ENCODE peak calls at places on chromosomes 2 and 18, in nine cellular contexts. K is mucosa of descending colon; B is tibial artery; P is ELF-1; T is OCI-LY7; N is T-helper 1 cell; J is HCT116; D is central memory CD8-positive, alpha-beta T cell; R is NCI-H524. H is an unnamed sample.

GRCh38 chr2:197097578-197098366 is 171.3 kb upstream of the PGAP1 start:
- DNase-seq in P (peak; percentile 25), D (no peak), B (peak; percentile 69), N (no peak), J (no peak), T (no peak), R (no peak), K (no peak), H (no peak)

GRCh38 chr18:74173434-74173750 is 25.1 kb downstream of the TIMM21 start:
- DNase-seq in R (no peak), J (no peak), T (no peak), P (no peak), D (no peak), K (no peak), N (no peak), B (no peak), H (no peak)

GRCh38 chr2:10303174-10303633 is 500 bp downstream of the HPCAL1 start:
- DNase-seq in B (no peak), T (no peak), R (no peak), D (no peak), P (no peak), N (peak; percentile 8), K (peak; percentile 51), J (no peak), H (no peak)

GRCh38 chr18:74652392-74652988 is 54.8 kb downstream of the ZNF407 start:
- DNase-seq in D (no peak), B (no peak), N (no peak), J (peak; percentile 27), K (peak; percentile 18), P (no peak), R (no peak), T (peak; percentile 43), H (peak; percentile 62)

GRCh38 chr2:222774941-222775340 is 85.9 kb upstream of the ACSL3 start:
- DNase-seq in J (no peak), B (no peak), R (no peak), K (no peak), D (no peak), P (peak; percentile 84), N (no peak), T (no peak), H (peak; percentile 23)

GRCh38 chr18:73244411-73244810 is 376.6 kb upstream of the NETO1 start:
- DNase-seq in R (no peak), K (no peak), J (no peak), P (no peak), B (no peak), D (no peak), T (no peak), N (no peak), H (no peak)

GRCh38 chr2:224612581-224612980 is 27.4 kb upstream of the CUL3 start:
- DNase-seq in J (no peak), D (no peak), K (no peak), T (no peak), R (no peak), N (no peak), B (no peak), P (no peak), H (no peak)

GRCh38 chr2:209772316-209772715 is 684 bp downstream of the UNC80 start:
- DNase-seq in D (no peak), N (no peak), P (no peak), R (peak; percentile 55), J (no peak), K (no peak), T (no peak), B (no peak), H (peak; percentile 48)

GRCh38 chr18:9495465-9495864 is 20.2 kb downstream of the RALBP1 start:
- DNase-seq in K (no peak), T (no peak), J (no peak), P (peak; percentile 21), D (no peak), B (no peak), N (no peak), R (no peak), H (peak; percentile 22)

GRCh38 chr18:77749189-77749588 is 499.5 kb downstream of the GALR1 start:
- DNase-seq in T (no peak), B (no peak), P (peak; percentile 43), N (no peak), D (no peak), R (no peak), K (no peak), J (no peak), H (peak; percentile 47)

GRCh38 chr2:161190030-161190429 is 29.8 kb downstream of the TANK start:
- DNase-seq in J (no peak), D (no peak), T (no peak), N (no peak), P (no peak), R (no peak), K (no peak), B (no peak), H (no peak)

GRCh38 chr2:123993728-123994323 is 31.3 kb upstream of the CNTNAP5 start:
- DNase-seq in N (peak; percentile 0), P (peak; percentile 34), B (no peak), J (no peak), T (peak; percentile 29), K (peak; percentile 37), D (no peak), R (peak; percentile 16), H (peak; percentile 63)

GRCh38 chr2:229178706-229179105 is 92.4 kb downstream of the PID1 start:
- DNase-seq in D (no peak), R (no peak), T (no peak), K (no peak), B (no peak), P (no peak), J (no peak), N (no peak), H (no peak)

GRCh38 chr2:160492401-160493226 is 993 bp downstream of the RBMS1 start:
- DNase-seq in D (peak; percentile 25), J (peak; percentile 13), N (peak; percentile 45), K (peak; percentile 55), T (no peak), P (peak; percentile 96), R (peak; percentile 68), B (peak; percentile 87), H (peak; percentile 95)

GRCh38 chr2:95314598-95314963 is 17.4 kb downstream of the KCNIP3 start:
- DNase-seq in B (no peak), D (no peak), N (no peak), J (no peak), K (no peak), T (no peak), P (no peak), R (no peak), H (no peak)

GRCh38 chr2:38077431-38077769 is 1.4 kb upstream of the CYP1B1 start:
- DNase-seq in D (no peak), P (no peak), R (no peak), B (no peak), J (no peak), K (no peak), N (no peak), T (no peak), H (no peak)

GRCh38 chr2:30511122-30512083 is 64.4 kb downstream of the LCLAT1 start:
- DNase-seq in T (no peak), K (peak; percentile 40), N (no peak), B (peak; percentile 74), J (peak; percentile 57), R (peak; percentile 36), P (peak; percentile 71), D (no peak), H (peak; percentile 74)

GRCh38 chr2:240271716-240272341 is 131.4 kb upstream of the OTOS start:
- DNase-seq in B (no peak), D (no peak), K (no peak), T (no peak), R (no peak), J (no peak), P (no peak), N (no peak), H (no peak)

GRCh38 chr18:64103979-64104378 is 44.9 kb downstream of the LINC00305 start:
- DNase-seq in R (no peak), D (no peak), J (no peak), B (no peak), N (no peak), P (peak; percentile 2), K (peak; percentile 9), T (no peak), H (no peak)

GRCh38 chr18:40692871-40693270 is 1262.2 kb upstream of the PIK3C3 start:
- DNase-seq in R (no peak), J (no peak), N (no peak), T (no peak), P (no peak), D (no peak), B (no peak), K (no peak), H (no peak)

GRCh38 chr2:225998653-225999052 is 599.1 kb downstream of the NYAP2 start:
- DNase-seq in T (no peak), N (no peak), P (peak; percentile 2), K (no peak), B (no peak), R (no peak), J (no peak), D (no peak), H (no peak)

GRCh38 chr2:48315847-48316194 is 214.1 kb upstream of the STON1 start:
- DNase-seq in B (no peak), J (no peak), P (peak; percentile 60), R (peak; percentile 48), N (no peak), K (peak; percentile 29), D (no peak), T (peak; percentile 65), H (peak; percentile 69)

GRCh38 chr2:201881382-201881720 is 75.0 kb downstream of the CDK15 start:
- DNase-seq in N (no peak), R (no peak), D (no peak), T (no peak), K (no peak), B (no peak), J (no peak), P (no peak), H (no peak)

GRCh38 chr2:199024224-199024623 is 433.5 kb downstream of the SATB2 start:
- DNase-seq in R (no peak), K (no peak), P (no peak), J (no peak), B (no peak), N (no peak), T (no peak), D (no peak), H (no peak)

GRCh38 chr2:100240386-100240785 is 81.9 kb downstream of the LONRF2 start:
- DNase-seq in R (no peak), N (no peak), B (no peak), J (no peak), P (no peak), K (no peak), T (no peak), D (no peak), H (peak; percentile 23)

GRCh38 chr18:78683191-78684010 is 296.2 kb upstream of the SALL3 start:
- DNase-seq in T (no peak), B (no peak), P (no peak), K (no peak), N (no peak), R (no peak), J (no peak), D (no peak), H (no peak)

GRCh38 chr18:55587341-55588000 is 521 bp downstream of the TCF4 start:
- DNase-seq in J (no peak), R (peak; percentile 10), N (no peak), D (no peak), P (peak; percentile 43), T (peak; percentile 34), K (peak; percentile 12), B (peak; percentile 71), H (peak; percentile 80)

GRCh38 chr2:237878321-237879057 is 19.1 kb downstream of the RAMP1 start:
- DNase-seq in N (no peak), D (no peak), R (no peak), T (no peak), J (no peak), P (no peak), B (peak; percentile 60), K (no peak), H (no peak)

GRCh38 chr2:232292395-232293154 is 86.0 kb upstream of the ALPP start:
- DNase-seq in R (peak; percentile 51), J (peak; percentile 54), N (peak; percentile 28), K (peak; percentile 87), B (no peak), T (peak; percentile 75), P (peak; percentile 91), D (peak; percentile 33), H (peak; percentile 78)

H was measured in left kidney.